ENCODE peak calls at places on chromosomes 7 and 10, in four cellular contexts. M, Q, S and Z are unnamed samples.

GRCh38 chr7:129535896-129536295 is 33.6 kb downstream of the SMKR1 start:
- DNase-seq in S (no peak), Q (no peak), M (no peak), Z (no peak)

GRCh38 chr7:6398943-6399342 is 48.8 kb downstream of the DAGLB start:
- DNase-seq in Q (peak), S (peak), M (no peak), Z (no peak)

GRCh38 chr7:81608748-81609382 is 161.0 kb downstream of the HGF start:
- DNase-seq in M (no peak), S (peak), Q (no peak), Z (no peak)

GRCh38 chr7:91299952-91300775 is 35.9 kb downstream of the FZD1 start:
- DNase-seq in Q (no peak), S (no peak), M (no peak), Z (no peak)

GRCh38 chr10:77478248-77478963 is 159.2 kb downstream of the KCNMA1 start:
- DNase-seq in S (peak), Q (peak), M (no peak), Z (no peak)

GRCh38 chr10:16470747-16471146 is 33.9 kb downstream of the PTER start:
- DNase-seq in M (no peak), Q (no peak), S (no peak), Z (no peak)

GRCh38 chr7:20532841-20533240 is 82.6 kb upstream of the ABCB5 start:
- DNase-seq in M (no peak), S (no peak), Q (no peak), Z (no peak)

GRCh38 chr10:75202321-75203096 is 8.1 kb upstream of the VDAC2 start:
- DNase-seq in Q (peak), S (peak), M (no peak), Z (no peak)

GRCh38 chr10:1404953-1405260 is 332.4 kb downstream of the ADARB2 start:
- DNase-seq in Q (no peak), M (no peak), S (no peak), Z (no peak)

GRCh38 chr10:92573091-92573797 is 649 bp downstream of the IDE start:
- DNase-seq in Q (peak), M (peak), S (peak), Z (peak)

GRCh38 chr10:48533951-48534720 is 70.7 kb downstream of the ARHGAP22 start:
- DNase-seq in Q (no peak), M (no peak), S (no peak), Z (no peak)

GRCh38 chr10:27611209-27611608 is 107.1 kb downstream of the RAB18 start:
- DNase-seq in Q (no peak), S (no peak), M (no peak), Z (no peak)

GRCh38 chr7:521221-522070 is 1.8 kb upstream of the PDGFA start:
- DNase-seq in Q (no peak), S (no peak), M (peak), Z (peak)

GRCh38 chr10:85547460-85548023 is 819.1 kb downstream of the GRID1 start:
- DNase-seq in M (no peak), Q (no peak), S (no peak), Z (no peak)

GRCh38 chr7:80478683-80479082 is 33.2 kb downstream of the GNAT3 start:
- DNase-seq in M (no peak), S (peak), Q (peak), Z (no peak)

GRCh38 chr7:78535655-78536054 is 737.1 kb downstream of the PHTF2 start:
- DNase-seq in Q (no peak), M (no peak), S (no peak), Z (no peak)

GRCh38 chr10:456486-456885 is 233.0 kb downstream of the DIP2C start:
- DNase-seq in Q (no peak), S (no peak), M (no peak), Z (no peak)

GRCh38 chr10:102170602-102171001 is 18.4 kb downstream of the NOLC1 start:
- DNase-seq in M (no peak), Q (no peak), S (no peak), Z (no peak)

GRCh38 chr7:43625453-43625852 is 42.5 kb downstream of the STK17A start:
- DNase-seq in S (no peak), Q (no peak), M (no peak), Z (no peak)

GRCh38 chr10:11406746-11407145 is 204.7 kb downstream of the USP6NL start:
- DNase-seq in M (no peak), S (no peak), Q (no peak), Z (no peak)

GRCh38 chr10:129910861-129911260 is 53.2 kb downstream of the EBF3 start:
- DNase-seq in S (no peak), M (no peak), Q (no peak), Z (no peak)

GRCh38 chr10:29409241-29410051 is 120.6 kb downstream of the LYZL1 start:
- DNase-seq in S (peak), M (peak), Q (peak), Z (no peak)
- TF ChIP-seq CTCF in S (no peak), M (no peak), Q (no peak), Z (no peak)

DNA sequence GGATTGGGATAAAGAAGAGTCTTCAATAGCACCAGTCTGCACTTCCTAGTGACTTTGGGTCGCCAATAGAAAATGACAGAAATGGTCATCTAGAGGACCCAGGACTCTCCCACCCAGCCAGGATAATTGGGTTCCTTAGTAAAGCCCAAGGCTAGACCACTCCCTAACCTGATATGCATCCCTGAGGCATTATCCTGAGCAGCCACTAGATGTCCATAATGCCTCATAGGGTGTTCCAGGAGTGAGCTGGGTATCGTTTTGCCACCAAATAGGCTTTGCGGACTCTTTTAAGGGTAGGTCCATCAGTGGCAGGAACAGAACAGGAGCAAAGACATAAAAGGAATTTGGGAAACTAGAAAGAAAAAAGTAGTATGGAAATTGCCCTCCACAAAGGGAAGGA is 4.5 kb upstream of the LRRC4 start:
- DNase-seq in S (peak), Q (no peak), M (no peak), Z (no peak)
- TF ChIP-seq CTCF in S (peak), Q (no peak), M (peak), Z (peak)

GRCh38 chr10:3000063-3000462 is 67.3 kb upstream of the PFKP start:
- DNase-seq in Q (no peak), M (no peak), S (no peak), Z (no peak)
- TF ChIP-seq CTCF in Q (no peak), M (no peak), S (no peak), Z (no peak)

GRCh38 chr7:142024547-142024946 is 28.9 kb downstream of the MGAM start:
- DNase-seq in Q (peak), M (no peak), S (peak), Z (no peak)
- TF ChIP-seq CTCF in Q (no peak), M (no peak), S (no peak), Z (no peak)

GRCh38 chr7:142876991-142877910 is 8.3 kb downstream of the TRPV6 start:
- DNase-seq in S (no peak), M (no peak), Q (no peak), Z (no peak)

GRCh38 chr7:142880886-142881505 is 4.5 kb downstream of the TRPV6 start:
- DNase-seq in M (no peak), S (peak), Q (peak), Z (peak)

GRCh38 chr7:142879060-142879459 is 6.5 kb downstream of the TRPV6 start:
- DNase-seq in S (no peak), M (no peak), Q (no peak), Z (no peak)

GRCh38 chr7:142876236-142876960 is 9.1 kb downstream of the TRPV6 start:
- DNase-seq in S (no peak), Q (no peak), M (no peak), Z (no peak)

DNA sequence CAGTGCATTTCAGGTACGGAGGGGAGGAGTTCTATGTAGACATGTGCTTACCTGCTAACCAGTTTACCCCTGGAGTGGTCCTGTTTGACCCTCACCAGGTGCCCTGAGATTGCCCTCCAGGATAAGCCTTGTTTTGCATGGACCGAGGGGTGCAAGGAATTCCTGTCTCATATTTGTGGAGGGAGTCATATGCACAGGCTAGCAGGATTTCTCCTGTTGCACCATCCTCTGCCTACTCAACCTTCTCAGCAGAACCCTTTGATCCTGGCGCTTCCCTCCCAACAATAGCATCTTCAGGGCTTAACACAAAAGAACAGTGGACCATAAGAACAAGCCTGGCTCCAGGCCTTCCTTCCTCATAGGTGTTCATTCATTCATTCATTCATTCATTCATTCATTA is 7.2 kb downstream of the TRPV6 start:
- DNase-seq in S (no peak), M (no peak), Q (no peak), Z (no peak)
- TF ChIP-seq CTCF in S (no peak), M (no peak), Q (no peak), Z (no peak)

GRCh38 chr10:43667317-43667731 is 18.6 kb upstream of the ZNF32 start:
- DNase-seq in Q (no peak), M (peak), S (peak), Z (no peak)
- TF ChIP-seq CTCF in Q (no peak), M (peak), S (peak), Z (peak)

GRCh38 chr7:151135525-151135845 is 32.0 kb downstream of the GBX1 start:
- DNase-seq in Q (no peak), S (no peak), M (no peak), Z (no peak)
- TF ChIP-seq CTCF in Q (no peak), S (no peak), M (no peak), Z (no peak)

DNA sequence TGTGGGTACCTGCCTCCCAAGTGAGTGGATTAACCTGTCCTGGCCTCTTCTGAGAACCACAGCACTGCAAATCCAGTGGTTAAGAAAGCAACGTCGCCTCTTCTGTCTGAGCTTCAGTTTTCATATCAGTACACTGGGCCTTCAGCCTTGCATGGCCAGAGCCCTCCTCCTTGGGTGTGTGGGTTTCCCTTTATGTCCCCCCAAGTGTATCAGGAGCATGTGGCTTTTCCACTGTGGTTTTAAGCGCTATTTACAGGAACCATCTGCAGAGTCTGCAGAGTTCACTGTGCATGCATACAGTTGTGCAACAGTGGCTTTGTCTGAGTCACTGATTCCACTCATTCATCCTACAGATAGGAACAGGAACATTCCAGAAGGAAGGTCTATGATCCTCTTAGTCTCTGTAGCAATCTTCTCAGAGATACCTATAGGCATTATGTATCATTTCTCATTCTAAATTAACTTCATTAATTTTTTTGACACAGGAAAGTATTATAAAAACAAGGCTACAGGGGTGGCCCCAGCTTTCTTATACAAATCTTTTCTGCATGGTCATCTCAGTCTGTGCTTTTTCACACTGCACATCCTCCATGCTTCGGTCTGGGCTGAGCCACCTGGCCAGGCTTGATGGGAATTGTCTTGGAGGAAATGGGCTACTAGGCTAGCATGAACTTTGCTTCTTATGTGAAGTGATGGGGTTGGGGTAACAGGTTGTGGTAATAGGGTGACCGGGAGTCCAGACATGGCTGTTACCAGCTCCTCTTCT is 17.1 kb downstream of the MBL2 start:
- DNase-seq in M (no peak), S (peak), Q (peak), Z (no peak)
- TF ChIP-seq CTCF in M (no peak), S (no peak), Q (no peak), Z (no peak)

GRCh38 chr10:124416733-124417132 is 2.0 kb downstream of the OAT start:
- DNase-seq in M (no peak), S (peak), Q (no peak), Z (no peak)

GRCh38 chr10:124419635-124420034 is 912 bp upstream of the OAT start:
- DNase-seq in Q (no peak), M (no peak), S (no peak), Z (no peak)

GRCh38 chr10:124417846-124418725 is 637 bp downstream of the OAT start:
- DNase-seq in Q (peak), S (peak), M (peak), Z (peak)

GRCh38 chr10:124420254-124420653 is 1.5 kb upstream of the OAT start:
- DNase-seq in M (no peak), Q (no peak), S (peak), Z (no peak)

GRCh38 chr10:124418726-124419501 is at the start of gene OAT:
- DNase-seq in M (peak), Q (peak), S (peak), Z (peak)
- TF ChIP-seq CTCF in M (peak), Q (peak), S (no peak), Z (peak)